ENCODE peak calls at places on chromosome 10, in nine cellular contexts. Y, E, W, J, T, L, G, S and Z are unnamed samples.

GRCh38 chr10:13858709-13859108 is 271.9 kb downstream of the PRPF18 start:
- DNase-seq in W (no peak), E (no peak), Y (no peak), T (no peak), J (no peak), S (no peak), L (no peak), G (no peak), Z (no peak)

GRCh38 chr10:25288181-25288580 is 113.4 kb downstream of the GPR158 start:
- DNase-seq in T (no peak), E (no peak), L (no peak), S (no peak), G (no peak), W (no peak), J (no peak), Y (peak; percentile 49), Z (no peak)

GRCh38 chr10:65358565-65358964 is 1567.3 kb upstream of the LRRTM3 start:
- DNase-seq in T (no peak), L (no peak), Y (no peak), S (no peak), W (no peak), J (no peak), E (no peak), G (no peak), Z (no peak)

GRCh38 chr10:71927669-71928592 is 36.3 kb upstream of the CHST3 start:
- DNase-seq in E (no peak), Y (peak; percentile 27), G (no peak), S (no peak), T (no peak), L (no peak), J (no peak), W (no peak), Z (no peak)

GRCh38 chr10:126880926-126881325 is 24.3 kb upstream of the DOCK1 start:
- DNase-seq in T (no peak), G (no peak), S (no peak), E (no peak), J (no peak), L (no peak), W (no peak), Y (peak; percentile 56), Z (no peak)

GRCh38 chr10:95411635-95412034 is 120.8 kb upstream of the PDLIM1 start:
- DNase-seq in W (no peak), G (no peak), T (no peak), S (no peak), L (no peak), E (no peak), Y (no peak), J (no peak), Z (no peak)

GRCh38 chr10:71647526-71648354 is 71.8 kb downstream of the C10orf105 start:
- DNase-seq in Y (no peak), S (no peak), L (no peak), J (no peak), W (no peak), G (no peak), T (peak; percentile 70), E (no peak), Z (no peak)

GRCh38 chr10:84089162-84089561 is 50.1 kb upstream of the GHITM start:
- DNase-seq in Y (no peak), W (no peak), L (no peak), S (no peak), T (no peak), E (no peak), J (no peak), G (no peak), Z (no peak)

GRCh38 chr10:60646966-60647796 is 131.1 kb upstream of the CDK1 start:
- DNase-seq in S (peak; percentile 10), E (no peak), J (no peak), W (no peak), G (no peak), T (peak; percentile 63), Y (peak; percentile 33), L (no peak), Z (no peak)

GRCh38 chr10:14244147-14244546 is 86.6 kb downstream of the FRMD4A start:
- DNase-seq in G (no peak), E (no peak), W (no peak), J (no peak), S (no peak), Y (no peak), T (no peak), L (no peak), Z (no peak)

GRCh38 chr10:85977642-85978041 is 389.0 kb downstream of the GRID1 start:
- DNase-seq in Y (no peak), L (no peak), W (no peak), G (no peak), T (no peak), S (no peak), E (no peak), J (no peak), Z (no peak)

GRCh38 chr10:60573342-60573741 is 183.7 kb upstream of the ANK3 start:
- DNase-seq in L (no peak), W (no peak), Y (peak; percentile 44), E (no peak), T (no peak), G (no peak), J (no peak), S (no peak), Z (no peak)

GRCh38 chr10:58318346-58318745 is 16.5 kb upstream of the UBE2D1 start:
- DNase-seq in S (no peak), T (no peak), Y (peak; percentile 48), G (no peak), J (no peak), L (no peak), W (no peak), E (no peak), Z (no peak)

GRCh38 chr10:103021897-103022286 is 103.8 kb downstream of the CNNM2 start:
- DNase-seq in Y (peak; percentile 62), T (no peak), J (no peak), E (peak; percentile 25), W (no peak), G (no peak), S (no peak), L (no peak), Z (no peak)

GRCh38 chr10:94286898-94287297 is 75.8 kb downstream of the NOC3L start:
- DNase-seq in T (no peak), Y (peak; percentile 37), W (no peak), G (no peak), L (no peak), S (no peak), J (no peak), E (no peak), Z (no peak)
- H3K27ac ChIP-seq in T (no peak overlapping the region), Y (no peak overlapping the region), W (no peak overlapping the region), G (no peak overlapping the region), L (no peak overlapping the region), S (no peak overlapping the region), J (no peak overlapping the region), E (no peak overlapping the region), Z (no peak overlapping the region)

GRCh38 chr10:77975086-77975666 is 48.6 kb upstream of the DLG5 start:
- DNase-seq in E (peak; percentile 31), W (no peak), G (no peak), Y (no peak), T (no peak), S (no peak), L (no peak), J (no peak), Z (no peak)

GRCh38 chr10:77971804-77972144 is 45.2 kb upstream of the DLG5 start:
- DNase-seq in W (no peak), J (no peak), L (no peak), E (no peak), Y (no peak), G (no peak), S (no peak), T (no peak), Z (no peak)

GRCh38 chr10:77972148-77972547 is 45.6 kb upstream of the DLG5 start:
- DNase-seq in L (no peak), S (no peak), W (no peak), T (no peak), Y (no peak), E (no peak), J (no peak), G (no peak), Z (no peak)

GRCh38 chr10:77974396-77975074 is 48.0 kb upstream of the DLG5 start:
- DNase-seq in S (no peak), T (peak; percentile 6), J (no peak), G (no peak), L (no peak), Y (peak; percentile 18), E (no peak), W (no peak), Z (no peak)

DNA sequence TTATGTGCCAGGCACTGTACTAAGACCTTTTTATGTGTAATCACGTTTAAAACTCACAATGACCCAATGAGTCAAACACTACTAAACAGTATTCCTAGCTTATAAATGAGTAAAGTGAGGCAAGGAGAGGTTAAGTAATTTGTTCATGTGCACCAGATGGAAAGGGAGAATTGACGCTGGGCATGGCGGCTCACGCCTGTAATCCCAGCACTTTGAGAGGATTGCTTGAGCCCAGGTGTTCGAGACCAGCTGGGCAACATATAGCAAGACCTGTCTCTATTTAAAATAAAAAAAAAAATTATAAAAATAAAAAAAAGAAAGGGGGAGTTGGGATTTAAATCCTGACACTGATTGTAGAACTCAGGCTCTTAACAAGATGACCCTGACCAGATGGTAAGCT is 46.7 kb upstream of the DLG5 start:
- DNase-seq in W (no peak), E (no peak), S (no peak), L (no peak), J (no peak), G (no peak), Y (no peak), T (no peak), Z (no peak)
- TF ChIP-seq CTCF in W (no peak), E (no peak), S (no peak), L (no peak), J (no peak), G (no peak), Y (no peak), T (no peak), Z (no peak)

DNA sequence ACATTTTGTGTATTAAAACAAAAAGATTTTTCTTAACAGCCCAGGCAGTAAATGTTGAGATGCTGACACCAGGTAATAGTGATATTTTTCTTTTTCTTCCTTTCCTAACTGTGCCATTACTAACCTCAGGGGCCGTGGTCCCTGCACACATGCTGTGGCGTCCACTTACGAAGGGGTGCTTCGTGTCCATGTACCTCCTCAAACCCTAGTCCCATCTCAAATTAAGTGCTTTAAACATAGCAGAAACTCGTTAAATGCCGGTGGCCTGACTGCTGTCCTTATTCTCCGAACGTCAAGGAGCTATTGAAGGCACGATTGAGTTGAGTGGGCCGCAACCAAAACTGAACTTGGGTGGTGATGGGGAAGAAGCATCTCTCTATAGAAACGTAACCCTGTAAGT is 132.4 kb downstream of the ZMYND11 start:
- DNase-seq in Y (no peak), S (no peak), L (no peak), E (no peak), T (no peak), G (no peak), J (no peak), W (no peak), Z (no peak)
- H3K27ac ChIP-seq in Y (no peak overlapping the region), S (no peak overlapping the region), L (no peak overlapping the region), E (no peak overlapping the region), T (no peak overlapping the region), G (no peak overlapping the region), J (no peak overlapping the region), W (no peak overlapping the region), Z (no peak overlapping the region)

GRCh38 chr10:110610308-110610774 is 33.8 kb upstream of the RBM20 start:
- DNase-seq in T (peak; percentile 76), G (no peak), Y (peak; percentile 18), E (no peak), J (peak; percentile 22), S (peak; percentile 44), W (no peak), L (no peak), Z (no peak)
- TF ChIP-seq CTCF in T (peak; percentile 98), G (peak; percentile 85), Y (peak; percentile 86), E (peak; percentile 85), J (peak; percentile 93), S (peak; percentile 74), W (peak; percentile 86), L (peak; percentile 68), Z (peak; percentile 75)